ENCODE peak calls at places on chromosomes 6 and 20, in seven cellular contexts. T, H, L, A, R, S and N are unnamed samples.
A peak's percentile ranks its signal among the peaks of the same experiment; 100 is the strongest.

GRCh38 chr20:37538003-37538402 is 10.3 kb upstream of the BLCAP start:
- DNase-seq in R (no peak), H (peak; percentile 38), S (no peak), T (peak; percentile 27), A (no peak), L (no peak), N (no peak)

GRCh38 chr6:85405853-85406198 is 44.1 kb upstream of the NT5E start:
- DNase-seq in H (no peak), A (no peak), T (no peak), S (no peak), L (no peak), R (no peak), N (no peak)

GRCh38 chr20:3181270-3181669 is 7.9 kb upstream of the LZTS3 start:
- DNase-seq in L (no peak), A (no peak), R (no peak), S (no peak), T (no peak), H (no peak), N (no peak)

GRCh38 chr6:16105874-16106273 is 23.0 kb upstream of the MYLIP start:
- DNase-seq in A (no peak), S (no peak), L (no peak), H (no peak), R (no peak), T (no peak), N (no peak)

GRCh38 chr20:53735536-53736050 is 142.0 kb upstream of the ZNF217 start:
- DNase-seq in H (no peak), A (no peak), L (no peak), R (no peak), T (no peak), S (no peak), N (peak; percentile 69)

GRCh38 chr6:158220786-158221442 is 52.8 kb downstream of the GTF2H5 start:
- DNase-seq in R (peak; percentile 81), T (peak; percentile 91), L (peak; percentile 88), S (peak; percentile 89), A (peak; percentile 80), H (peak; percentile 94), N (peak; percentile 83)

GRCh38 chr20:4989570-4989969 is 11.7 kb downstream of the SLC23A2 start:
- DNase-seq in T (no peak), L (no peak), H (no peak), A (no peak), R (peak; percentile 83), S (no peak), N (no peak)

GRCh38 chr6:24251339-24251738 is 106.5 kb downstream of the DCDC2 start:
- DNase-seq in L (no peak), H (peak; percentile 59), S (no peak), A (no peak), R (no peak), T (peak; percentile 49), N (no peak)

GRCh38 chr6:125020385-125020784 is 58.1 kb downstream of the RNF217 start:
- DNase-seq in H (no peak), S (no peak), A (no peak), T (no peak), L (no peak), R (no peak), N (peak; percentile 42)

GRCh38 chr6:23621026-23621425 is 505.0 kb upstream of the NRSN1 start:
- DNase-seq in L (no peak), T (no peak), S (no peak), A (no peak), R (no peak), H (no peak), N (no peak)

GRCh38 chr6:49462071-49462470 is 982 bp downstream of the MMUT start:
- DNase-seq in S (no peak), A (no peak), R (peak; percentile 24), L (no peak), T (no peak), H (no peak), N (no peak)

GRCh38 chr6:138211601-138212000 is 6.7 kb downstream of the PBOV1 start:
- DNase-seq in T (no peak), A (no peak), S (no peak), H (no peak), L (no peak), R (no peak), N (no peak)

GRCh38 chr20:47058236-47058635 is 163.6 kb downstream of the EYA2 start:
- DNase-seq in T (no peak), L (no peak), S (no peak), R (no peak), H (no peak), A (no peak), N (no peak)

GRCh38 chr20:8766868-8767390 is 302.0 kb upstream of the PLCB4 start:
- DNase-seq in A (no peak), L (no peak), R (no peak), H (no peak), T (no peak), S (no peak), N (no peak)

GRCh38 chr6:122726649-122727048 is 52.9 kb upstream of the FABP7 start:
- DNase-seq in A (no peak), S (no peak), H (peak; percentile 67), L (no peak), T (peak; percentile 43), R (no peak), N (peak; percentile 20)

GRCh38 chr20:51574248-51575033 is 31.9 kb upstream of the NFATC2 start:
- DNase-seq in H (no peak), S (no peak), A (no peak), T (no peak), L (no peak), R (no peak), N (no peak)

GRCh38 chr20:57960803-57961575 is 251.2 kb upstream of the PMEPA1 start:
- DNase-seq in S (no peak), A (no peak), L (no peak), H (no peak), R (no peak), T (no peak), N (no peak)

GRCh38 chr6:92577077-92577719 is 842.2 kb downstream of the EPHA7 start:
- DNase-seq in H (peak; percentile 73), R (no peak), T (peak; percentile 43), L (no peak), S (no peak), A (no peak), N (no peak)

GRCh38 chr6:7125290-7125689 is 17.5 kb downstream of the RREB1 start:
- DNase-seq in L (no peak), S (no peak), R (no peak), T (no peak), H (peak; percentile 13), A (no peak), N (no peak)

GRCh38 chr20:62274332-62275262 is 28.2 kb upstream of the ADRM1 start:
- DNase-seq in R (no peak), S (no peak), A (no peak), H (no peak), T (no peak), L (peak; percentile 86), N (peak; percentile 51)

GRCh38 chr6:132114201-132114860 is 163.2 kb upstream of the CCN2 start:
- DNase-seq in T (no peak), R (no peak), S (no peak), L (no peak), A (no peak), H (no peak), N (peak; percentile 24)

GRCh38 chr6:42766163-42766670 is 15.6 kb upstream of the BICRAL start:
- DNase-seq in S (no peak), L (no peak), T (no peak), A (no peak), R (no peak), H (no peak), N (no peak)

GRCh38 chr6:56037587-56037986 is 162.2 kb upstream of the BMP5 start:
- DNase-seq in L (no peak), A (no peak), S (no peak), R (no peak), T (no peak), H (no peak), N (peak; percentile 39)

GRCh38 chr20:37686762-37687477 is 6.9 kb upstream of the CTNNBL1 start:
- DNase-seq in L (no peak), A (no peak), S (no peak), H (peak; percentile 7), T (no peak), R (no peak), N (no peak)

DNA sequence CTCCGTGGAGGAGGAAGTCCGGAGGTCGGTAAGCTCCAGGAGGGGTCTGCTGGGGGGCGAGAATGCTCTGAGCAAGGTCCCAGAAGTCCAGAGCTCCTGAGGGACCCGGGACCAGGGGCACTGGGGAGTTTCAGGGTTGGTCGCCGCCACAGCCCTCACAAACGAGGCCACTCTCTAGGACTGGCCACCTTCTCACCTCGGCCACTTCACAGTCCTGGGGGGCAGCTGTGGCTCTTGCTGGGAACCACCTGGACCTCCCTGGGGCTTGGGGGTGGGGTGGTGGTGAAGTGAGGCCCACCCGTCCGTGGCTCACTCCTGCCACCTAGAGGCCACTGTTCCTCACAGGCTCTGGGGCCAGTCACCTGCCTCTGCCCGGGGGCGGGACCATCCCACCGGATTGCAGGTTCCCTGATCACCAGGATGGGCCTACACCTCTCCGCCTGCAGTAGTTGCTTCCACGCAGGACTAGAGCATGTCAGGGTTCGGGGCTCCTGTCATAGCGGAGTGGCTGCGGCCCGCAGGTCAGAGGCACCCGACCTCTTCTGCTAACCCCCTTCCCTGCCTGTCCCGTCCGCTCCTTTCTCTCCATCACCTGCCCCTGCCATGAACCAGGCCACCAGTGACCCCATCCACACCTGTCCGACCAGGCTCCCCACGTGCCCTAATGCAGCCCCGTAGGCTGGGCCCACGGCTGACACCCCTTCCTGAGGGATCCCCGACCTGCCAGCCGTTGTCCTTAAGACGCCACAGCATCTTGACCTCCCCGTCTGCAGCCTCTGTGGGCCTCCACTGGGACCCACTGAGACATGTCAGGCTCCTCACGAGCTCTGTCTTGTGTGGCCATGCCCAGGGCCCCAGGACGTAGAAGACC is 5.1 kb upstream of the TCEA2 start:
- DNase-seq in A (peak; percentile 73), L (peak; percentile 79), S (peak; percentile 91), T (peak; percentile 90), R (peak; percentile 75), H (peak; percentile 97), N (peak; percentile 82)
- TF ChIP-seq CTCF in A (peak; percentile 23), L (peak; percentile 67), S (peak; percentile 90), T (peak; percentile 94), R (peak; percentile 82), H (peak; percentile 93), N (peak; percentile 81)

DNA sequence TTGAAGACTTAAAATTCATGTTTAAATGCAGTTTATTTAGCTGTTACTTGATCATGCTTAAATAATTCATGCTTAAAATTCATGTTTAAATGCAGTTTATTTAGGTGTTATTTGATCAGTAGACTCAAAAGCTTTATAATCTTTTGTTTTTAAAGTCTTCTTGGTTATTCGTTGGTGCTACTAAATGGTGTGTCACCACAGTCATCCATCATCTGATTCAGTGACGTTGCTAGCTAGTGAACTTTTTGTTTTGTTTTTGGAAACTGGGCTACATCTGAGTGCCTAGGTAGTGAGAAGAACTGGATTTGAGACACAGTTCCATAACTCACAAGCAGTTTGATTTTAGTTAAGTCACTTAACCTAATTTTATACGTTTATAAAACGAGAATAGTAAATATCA is 20.9 kb downstream of the SCAF8 start:
- DNase-seq in A (no peak), L (no peak), T (no peak), H (no peak), S (no peak), R (no peak), N (peak; percentile 22)
- H3K27ac ChIP-seq in A (no peak overlapping the region), L (no peak overlapping the region), T (no peak overlapping the region), H (no peak overlapping the region), S (no peak overlapping the region), R (no peak overlapping the region), N (peak overlapping the region; percentile 14)

GRCh38 chr6:2632943-2633584 is 117.7 kb downstream of the MYLK4 start:
- DNase-seq in A (no peak), S (no peak), R (no peak), H (no peak), T (no peak), L (peak; percentile 27), N (no peak)
- H3K4me1 ChIP-seq in A (peaks cover 5% of the 10 kb centered on the region), S (peaks cover 8% of the 10 kb centered on the region), R (no peaks in the 10 kb centered on the region), H (peaks cover 4% of the 10 kb centered on the region), T (no peaks in the 10 kb centered on the region), L (peaks cover 12% of the 10 kb centered on the region), N (peaks cover 5% of the 10 kb centered on the region)

GRCh38 chr6:142698751-142699150 is 246.2 kb downstream of the HIVEP2 start:
- DNase-seq in T (no peak), L (no peak), H (peak; percentile 59), A (no peak), R (peak; percentile 15), S (no peak), N (no peak)
- TF ChIP-seq CTCF in T (peak; percentile 52), L (no peak), H (peak; percentile 67), A (no peak), R (peak; percentile 35), S (no peak), N (no peak)